ENCODE peak calls at places on chromosomes 7 and 10, in eight cellular contexts. Z is neural progenitor cell, A is ovary, L is mammary epithelial cell, F is HCT116, P is heart right ventricle, H is BJ, X is GM23338. U is an unnamed sample. For H3K27me3, the result is how much of the 10 kb centered on the place peaks cover.

GRCh38 chr10:45454262-45454661 is 80.2 kb downstream of the ALOX5 start:
- DNase-seq in P (no peak), H (no peak), Z (no peak), L (no peak), F (no peak), X (no peak), A (no peak), U (no peak)

GRCh38 chr7:80018941-80019808 is 115.5 kb upstream of the GNAI1 start:
- DNase-seq in P (no peak), L (peak), Z (peak), F (peak), X (peak), A (peak), H (no peak), U (peak)

GRCh38 chr7:13055732-13056369 is 368.4 kb downstream of the ARL4A start:
- DNase-seq in P (no peak), L (no peak), A (no peak), F (no peak), H (no peak), Z (no peak), X (no peak), U (no peak)

GRCh38 chr7:6164010-6164409 is 108.4 kb downstream of the CYTH3 start:
- DNase-seq in H (no peak), Z (no peak), A (no peak), L (no peak), P (no peak), X (no peak), F (no peak), U (peak)

GRCh38 chr7:102883098-102883860 is 29.5 kb upstream of the LRRC17 start:
- DNase-seq in X (no peak), A (no peak), Z (no peak), H (no peak), P (no peak), F (no peak), L (peak), U (no peak)

GRCh38 chr10:70660722-70661121 is 11.6 kb upstream of the ADAMTS14 start:
- DNase-seq in L (no peak), Z (no peak), P (no peak), A (no peak), F (no peak), H (no peak), X (no peak), U (no peak)

GRCh38 chr10:5449227-5449626 is 36.9 kb downstream of the NET1 start:
- DNase-seq in F (no peak), L (peak), X (no peak), A (no peak), H (no peak), Z (no peak), P (no peak), U (no peak)

GRCh38 chr10:108970016-108970415 is 953.3 kb downstream of the XPNPEP1 start:
- DNase-seq in H (no peak), A (no peak), X (peak), Z (peak), L (no peak), P (no peak), F (no peak), U (peak)

GRCh38 chr7:77238703-77239136 is 39.1 kb upstream of the FGL2 start:
- DNase-seq in Z (no peak), L (no peak), A (no peak), P (no peak), F (no peak), H (no peak), X (no peak), U (no peak)

GRCh38 chr10:119005377-119006043 is 24.0 kb upstream of the NANOS1 start:
- DNase-seq in A (no peak), H (no peak), Z (no peak), L (peak), F (no peak), P (no peak), X (no peak), U (no peak)

GRCh38 chr7:4144801-4145470 is 537.2 kb upstream of the FOXK1 start:
- DNase-seq in H (no peak), P (peak), X (peak), Z (peak), A (peak), L (no peak), F (no peak), U (peak)

GRCh38 chr10:44805461-44806210 is 105.5 kb upstream of the TMEM72 start:
- DNase-seq in L (no peak), P (no peak), Z (no peak), F (no peak), A (no peak), X (no peak), H (no peak), U (no peak)

GRCh38 chr10:13346280-13346819 is 1.7 kb downstream of the SEPHS1 start:
- DNase-seq in F (no peak), A (peak), H (no peak), L (peak), P (no peak), Z (peak), X (no peak), U (no peak)

GRCh38 chr7:15345216-15345615 is 216.6 kb downstream of the AGMO start:
- DNase-seq in F (no peak), L (no peak), A (no peak), P (no peak), X (no peak), Z (no peak), H (no peak), U (no peak)

GRCh38 chr10:19701427-19702052 is 114.7 kb upstream of the PLXDC2 start:
- DNase-seq in X (no peak), Z (no peak), F (no peak), P (no peak), A (no peak), L (no peak), H (no peak), U (no peak)

GRCh38 chr7:34821965-34822558 is 164.0 kb downstream of the NPSR1 start:
- DNase-seq in A (no peak), H (no peak), X (peak), F (no peak), L (no peak), Z (no peak), P (no peak), U (no peak)

GRCh38 chr7:138695106-138695505 is 6.1 kb downstream of the SVOPL start:
- DNase-seq in H (no peak), Z (no peak), X (no peak), A (no peak), P (no peak), F (no peak), L (no peak), U (no peak)

GRCh38 chr7:36227223-36227622 is 74.2 kb downstream of the EEPD1 start:
- DNase-seq in X (peak), L (no peak), Z (no peak), F (no peak), P (no peak), A (peak), H (peak), U (no peak)

GRCh38 chr10:5556576-5556975 is 31.8 kb downstream of the CALML3 start:
- DNase-seq in H (no peak), P (no peak), Z (no peak), X (no peak), L (no peak), F (no peak), A (peak), U (no peak)

GRCh38 chr7:20158684-20159083 is 58.5 kb downstream of the MACC1 start:
- DNase-seq in L (no peak), A (no peak), P (no peak), X (no peak), Z (no peak), H (no peak), F (no peak), U (no peak)

GRCh38 chr7:495326-495725 is 24.3 kb downstream of the PDGFA start:
- DNase-seq in Z (no peak), L (no peak), H (no peak), P (peak), X (no peak), F (no peak), A (no peak), U (no peak)

GRCh38 chr7:38105874-38106483 is 72.1 kb upstream of the STARD3NL start:
- DNase-seq in L (peak), F (peak), A (peak), X (peak), Z (peak), H (no peak), P (no peak), U (peak)

GRCh38 chr10:100637785-100638184 is 102.0 kb downstream of the HIF1AN start:
- DNase-seq in F (peak), L (no peak), H (no peak), Z (peak), P (no peak), A (no peak), X (peak), U (peak)

GRCh38 chr10:96890580-96890979 is 58.5 kb downstream of the LCOR start:
- DNase-seq in P (no peak), F (no peak), Z (no peak), X (no peak), H (no peak), A (no peak), L (no peak), U (no peak)

GRCh38 chr7:84258628-84259027 is 64.0 kb upstream of the SEMA3A start:
- DNase-seq in X (no peak), H (peak), P (no peak), F (no peak), L (peak), Z (no peak), A (no peak), U (no peak)

GRCh38 chr7:46660402-46660801 is 739.3 kb upstream of the IGFBP3 start:
- DNase-seq in F (no peak), H (no peak), Z (no peak), X (no peak), P (no peak), L (no peak), A (no peak), U (no peak)

GRCh38 chr7:153452661-153453060 is 599.5 kb upstream of the DPP6 start:
- DNase-seq in L (no peak), A (no peak), X (no peak), P (no peak), F (no peak), Z (no peak), H (no peak), U (no peak)

GRCh38 chr10:29479081-29479917 is 155.5 kb downstream of the SVIL start:
- DNase-seq in X (no peak), L (peak), A (peak), P (no peak), F (no peak), H (no peak), Z (no peak), U (no peak)

GRCh38 chr10:49571419-49571818 is 32.5 kb upstream of the ERCC6 start:
- DNase-seq in L (peak), A (no peak), Z (no peak), X (no peak), P (no peak), H (no peak), F (no peak), U (no peak)

GRCh38 chr7:9523579-9523978 is 1090.2 kb downstream of the NXPH1 start:
- DNase-seq in A (no peak), X (no peak), F (no peak), P (no peak), Z (no peak), H (no peak), L (no peak), U (no peak)

GRCh38 chr10:329361-330099 is 194.3 kb downstream of the ZMYND11 start:
- DNase-seq in L (peak), H (peak), X (peak), Z (peak), A (peak), P (peak), F (peak), U (peak)

GRCh38 chr10:97101166-97101940 is 84.4 kb downstream of the SLIT1 start:
- DNase-seq in F (no peak), X (peak), P (no peak), A (no peak), Z (no peak), H (no peak), L (no peak), U (peak)

GRCh38 chr7:159031135-159031701 is 113.4 kb downstream of the VIPR2 start:
- DNase-seq in Z (peak), H (no peak), X (peak), A (peak), L (no peak), F (no peak), P (peak), U (peak)

GRCh38 chr7:159028456-159029401 is 115.9 kb downstream of the VIPR2 start:
- DNase-seq in A (peak), X (no peak), H (no peak), Z (no peak), L (no peak), F (no peak), P (no peak), U (no peak)

GRCh38 chr7:159031750-159032149 is 112.9 kb downstream of the VIPR2 start:
- DNase-seq in F (no peak), P (no peak), H (no peak), Z (no peak), L (no peak), A (no peak), X (no peak), U (no peak)

GRCh38 chr7:159032310-159032709 is 112.4 kb downstream of the VIPR2 start:
- DNase-seq in L (no peak), P (no peak), F (no peak), Z (no peak), X (no peak), A (peak), H (no peak), U (peak)

DNA sequence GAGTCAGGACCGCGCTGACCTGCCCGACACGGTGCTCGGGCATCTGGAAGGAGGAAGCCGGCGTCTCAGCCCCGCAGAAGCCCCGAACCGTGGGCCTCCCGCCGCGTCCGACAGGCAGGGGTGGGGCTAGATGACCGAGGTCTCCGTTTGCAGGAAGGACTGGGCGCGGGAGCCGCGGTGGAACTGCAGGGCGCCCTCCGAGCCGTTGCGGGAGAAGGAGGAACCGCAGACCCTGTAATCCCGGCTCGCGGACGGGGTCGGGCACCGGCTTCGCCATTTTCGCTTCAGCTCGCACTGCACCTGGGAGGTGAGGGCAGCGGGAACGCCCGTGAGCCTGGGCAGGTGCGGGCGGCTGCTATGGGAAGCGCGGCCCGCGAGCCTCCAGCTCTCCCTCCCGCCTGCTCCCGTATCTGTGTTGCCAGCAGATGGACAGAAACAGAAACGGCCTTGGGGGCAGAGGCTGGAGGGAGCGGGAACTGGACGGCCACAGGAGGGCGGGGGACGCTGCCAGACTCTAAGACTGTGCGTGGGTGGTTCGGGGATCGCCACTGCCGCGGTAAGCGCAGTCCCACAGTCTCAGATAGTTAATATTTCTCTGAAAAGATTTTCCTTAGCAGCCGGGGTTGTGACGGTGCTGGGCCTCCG is 114.1 kb downstream of the VIPR2 start:
- DNase-seq in P (peak), F (peak), A (peak), H (no peak), L (no peak), X (peak), Z (peak), U (peak)
- H3K4me3 ChIP-seq in P (peak), F (peak), A (peak), H (peak), L (no peak), X (peak), Z (peak), U (peak)

DNA sequence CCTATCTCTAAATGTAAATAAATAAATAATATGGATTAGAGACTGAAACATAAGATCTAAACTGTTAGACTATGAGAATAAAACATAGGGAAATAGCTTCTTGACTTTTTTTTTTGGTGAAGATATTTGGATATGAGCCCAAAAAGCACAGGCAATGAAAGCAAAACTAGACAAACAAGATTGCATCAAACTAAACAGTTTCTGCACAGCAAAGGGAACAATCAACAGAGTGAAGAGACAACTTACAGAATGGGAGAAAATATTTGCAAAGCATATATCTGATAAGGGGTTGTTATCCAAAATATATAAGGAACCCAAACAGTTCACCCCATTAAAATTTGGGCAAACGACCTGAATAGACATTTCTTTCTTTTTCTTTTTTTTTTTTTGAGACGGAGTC is 148.1 kb downstream of the SUGCT start:
- DNase-seq in X (no peak), Z (no peak), P (no peak), A (no peak), L (no peak), F (no peak), H (no peak), U (no peak)
- H3K27me3 ChIP-seq in X (under half), Z (under half), P (under half), A (under half), L (under half), F (under half), H (under half), U (under half)

GRCh38 chr7:73680501-73680900 is 2.8 kb downstream of the DNAJC30 start:
- DNase-seq in H (no peak), Z (no peak), P (no peak), F (no peak), L (no peak), X (no peak), A (no peak), U (no peak)
- H3K4me3 ChIP-seq in H (no peak), Z (no peak), P (no peak), F (no peak), L (no peak), X (no peak), A (no peak), U (no peak)

GRCh38 chr7:143341842-143342241 is 20.7 kb downstream of the FAM131B start:
- DNase-seq in H (no peak), P (no peak), L (no peak), Z (no peak), X (no peak), A (no peak), F (no peak), U (no peak)

GRCh38 chr7:143346018-143346417 is 16.5 kb downstream of the FAM131B start:
- DNase-seq in F (no peak), P (no peak), X (peak), L (no peak), A (no peak), H (no peak), Z (no peak), U (no peak)

GRCh38 chr7:143347950-143348349 is 14.6 kb downstream of the FAM131B start:
- DNase-seq in H (no peak), F (no peak), L (no peak), P (no peak), X (no peak), Z (no peak), A (no peak), U (no peak)

GRCh38 chr7:143343596-143343995 is 18.9 kb downstream of the FAM131B start:
- DNase-seq in Z (no peak), H (no peak), L (no peak), F (no peak), X (no peak), P (no peak), A (no peak), U (no peak)

GRCh38 chr7:143345428-143345900 is 17.0 kb downstream of the FAM131B start:
- DNase-seq in H (no peak), A (no peak), P (peak), F (peak), L (peak), X (peak), Z (peak), U (peak)
- H3K27me3 ChIP-seq in H (under half), A (under half), P (under half), F (under half), L (under half), X (under half), Z (under half), U (under half)

GRCh38 chr10:52029628-52030027 is 284.5 kb upstream of the DKK1 start:
- DNase-seq in P (no peak), X (no peak), L (no peak), Z (no peak), F (no peak), A (no peak), H (no peak), U (no peak)

GRCh38 chr10:52030975-52031374 is 283.1 kb upstream of the DKK1 start:
- DNase-seq in X (no peak), H (no peak), L (no peak), P (no peak), A (no peak), F (no peak), Z (no peak), U (no peak)

GRCh38 chr10:52030051-52030867 is 283.8 kb upstream of the DKK1 start:
- DNase-seq in A (no peak), P (no peak), X (peak), H (no peak), F (no peak), Z (no peak), L (no peak), U (no peak)

GRCh38 chr10:52031771-52032170 is 282.3 kb upstream of the DKK1 start:
- DNase-seq in F (no peak), Z (peak), L (no peak), A (no peak), H (no peak), P (no peak), X (no peak), U (no peak)

GRCh38 chr10:52032681-52033629 is 281.1 kb upstream of the DKK1 start:
- DNase-seq in F (no peak), A (no peak), L (no peak), H (no peak), X (no peak), P (no peak), Z (no peak), U (no peak)
- H3K4me3 ChIP-seq in F (no peak), A (no peak), L (no peak), H (no peak), X (peak), P (no peak), Z (no peak), U (peak)

GRCh38 chr7:96998765-96999164 is 6.6 kb upstream of the DLX6 start:
- DNase-seq in H (no peak), F (no peak), L (no peak), A (no peak), Z (peak), P (no peak), X (peak), U (peak)
- H3K27me3 ChIP-seq in H (half or more), F (under half), L (half or more), A (under half), Z (half or more), P (half or more), X (half or more), U (half or more)

GRCh38 chr7:74029094-74029785 is 1.3 kb downstream of the ELN start:
- DNase-seq in X (no peak), A (no peak), L (no peak), F (no peak), Z (no peak), H (no peak), P (peak), U (no peak)
- H3K4me3 ChIP-seq in X (no peak), A (peak), L (no peak), F (no peak), Z (no peak), H (peak), P (peak), U (no peak)

GRCh38 chr7:16668978-16669377 is 23.0 kb downstream of the BZW2 start:
- DNase-seq in A (no peak), P (no peak), X (no peak), F (no peak), H (no peak), Z (no peak), L (no peak), U (no peak)
- H3K27me3 ChIP-seq in A (under half), P (under half), X (under half), F (under half), H (under half), Z (under half), L (under half), U (under half)

DNA sequence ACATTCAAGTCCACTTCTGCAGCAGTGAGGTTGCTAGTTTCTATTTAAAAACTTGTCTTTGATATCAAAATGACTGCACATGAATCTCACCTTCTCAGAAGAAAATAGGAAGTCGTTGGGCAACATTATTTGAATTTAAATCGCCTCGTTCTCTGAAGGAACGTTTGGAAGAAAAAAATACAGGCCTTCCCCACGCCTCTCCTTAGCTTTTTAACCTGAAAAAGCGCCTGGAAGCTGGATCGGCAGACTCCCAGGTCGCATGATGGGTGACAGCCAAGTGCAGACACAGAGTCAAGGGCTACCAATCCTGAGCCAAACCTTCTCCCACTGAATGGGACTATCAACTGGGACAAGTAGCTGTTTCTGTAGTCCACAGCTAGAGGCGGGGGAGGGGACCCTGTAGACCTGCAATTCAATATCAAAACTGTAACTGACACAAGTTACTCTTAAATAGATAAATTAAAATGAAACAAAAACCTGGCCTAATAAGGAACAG is 2.2 kb downstream of the FAM53B start:
- DNase-seq in L (peak), X (no peak), H (no peak), P (no peak), F (no peak), A (no peak), Z (no peak), U (no peak)
- H3K4me3 ChIP-seq in L (peak), X (peak), H (no peak), P (peak), F (no peak), A (peak), Z (peak), U (no peak)

U was measured in H7.